ENCODE peak calls at places on chromosomes 5 and 9, in five cellular contexts. P is HFFc6, O is substantia nigra, H is cardiac fibroblast, K is fibroblast of the conjunctiva. M is an unnamed sample.

GRCh38 chr9:123282343-123283047 is 14.1 kb upstream of the STRBP start:
- DNase-seq in P (no peak), O (no peak), H (peak), K (no peak), M (no peak)

GRCh38 chr5:169435506-169436230 is 134.7 kb upstream of the SLIT3 start:
- DNase-seq in P (peak), O (no peak), H (no peak), K (no peak), M (no peak)

GRCh38 chr5:121630402-121630801 is 221.3 kb upstream of the FTMT start:
- DNase-seq in P (no peak), O (no peak), H (peak), K (no peak), M (no peak)

GRCh38 chr5:51661646-51662265 is 278.5 kb downstream of the ISL1 start:
- DNase-seq in P (no peak), O (no peak), H (no peak), K (no peak), M (no peak)

GRCh38 chr5:60842859-60843692 is 993 bp downstream of the ELOVL7 start:
- DNase-seq in P (no peak), O (peak), H (no peak), K (no peak), M (peak)

GRCh38 chr9:71643330-71643729 is 125.0 kb downstream of the CEMIP2 start:
- DNase-seq in P (no peak), O (no peak), H (no peak), K (no peak), M (no peak)

GRCh38 chr5:74446673-74447337 is 193.7 kb downstream of the ENC1 start:
- DNase-seq in P (no peak), O (no peak), H (peak), K (no peak), M (no peak)

GRCh38 chr5:122051569-122051968 is 26.5 kb downstream of the LOX start:
- DNase-seq in P (no peak), O (no peak), H (no peak), K (no peak), M (no peak)

GRCh38 chr5:37619353-37619752 is 220.5 kb downstream of the GDNF start:
- DNase-seq in P (peak), O (no peak), H (peak), K (peak), M (no peak)

GRCh38 chr9:127568618-127568970 is 43.5 kb upstream of the STXBP1 start:
- DNase-seq in P (no peak), O (no peak), H (no peak), K (no peak), M (no peak)

GRCh38 chr9:131851414-131851813 is 111.5 kb upstream of the RAPGEF1 start:
- DNase-seq in P (no peak), O (no peak), H (no peak), K (no peak), M (no peak)

M was measured in nephron progenitor cell.